ENCODE peak calls at places on chromosome 15, in five cellular contexts. O is H9, U is neural progenitor cell, J is A549, F is GM23338. E is an unnamed sample.

GRCh38 chr15:87764461-87765236 is 491.9 kb downstream of the NTRK3 start:
- DNase-seq in U (peak; percentile 83), J (peak; percentile 17), O (no peak), F (peak; percentile 22), E (no peak)

GRCh38 chr15:38857814-38858213 is 293.2 kb upstream of the RASGRP1 start:
- DNase-seq in J (no peak), U (no peak), O (no peak), F (no peak), E (no peak)

GRCh38 chr15:41932101-41932500 is 38.2 kb upstream of the SPTBN5 start:
- DNase-seq in O (no peak), U (no peak), J (no peak), F (no peak), E (no peak)

GRCh38 chr15:48862705-48863104 is 15.2 kb upstream of the EID1 start:
- DNase-seq in O (peak; percentile 35), J (no peak), F (peak; percentile 46), U (no peak), E (no peak)

GRCh38 chr15:42010434-42010833 is 10.4 kb downstream of the PLA2G4E start:
- DNase-seq in U (no peak), J (no peak), F (no peak), O (no peak), E (no peak)

GRCh38 chr15:72338617-72339321 is 18.8 kb upstream of the CELF6 start:
- DNase-seq in O (no peak), J (peak; percentile 42), U (no peak), F (no peak), E (no peak)

GRCh38 chr15:71078506-71079207 is 36.6 kb upstream of the THSD4 start:
- DNase-seq in J (no peak), F (no peak), U (no peak), O (no peak), E (no peak)

GRCh38 chr15:42994546-42994945 is 74.0 kb upstream of the TTBK2 start:
- DNase-seq in J (no peak), U (no peak), F (no peak), O (no peak), E (no peak)

GRCh38 chr15:80562033-80562432 is 133.1 kb upstream of the ABHD17C start:
- DNase-seq in J (no peak), F (no peak), U (no peak), O (no peak), E (no peak)

GRCh38 chr15:41429003-41429890 is 12.4 kb downstream of the RTF1 start:
- DNase-seq in O (no peak), U (no peak), J (no peak), F (no peak), E (no peak)

GRCh38 chr15:63277893-63278505 is 594 bp downstream of the APH1B start:
- DNase-seq in U (peak; percentile 5), F (peak; percentile 64), J (peak; percentile 15), O (peak; percentile 46), E (no peak)

GRCh38 chr15:83378921-83379561 is 68.1 kb upstream of the SH3GL3 start:
- DNase-seq in J (no peak), O (peak; percentile 67), U (no peak), F (peak; percentile 72), E (peak; percentile 77)

GRCh38 chr15:78420766-78421165 is 17.2 kb upstream of the IREB2 start:
- DNase-seq in U (no peak), J (no peak), F (no peak), O (no peak), E (no peak)

GRCh38 chr15:92097473-92098178 is 244.1 kb downstream of the SLCO3A1 start:
- DNase-seq in U (peak; percentile 92), F (peak; percentile 95), O (peak; percentile 85), J (peak; percentile 52), E (no peak)
- H3K4me2 ChIP-seq in U (peak overlapping the region; percentile 23), F (no peak overlapping the region), O (no peak overlapping the region), J (peak overlapping the region; percentile 45), E (no peak overlapping the region)

DNA sequence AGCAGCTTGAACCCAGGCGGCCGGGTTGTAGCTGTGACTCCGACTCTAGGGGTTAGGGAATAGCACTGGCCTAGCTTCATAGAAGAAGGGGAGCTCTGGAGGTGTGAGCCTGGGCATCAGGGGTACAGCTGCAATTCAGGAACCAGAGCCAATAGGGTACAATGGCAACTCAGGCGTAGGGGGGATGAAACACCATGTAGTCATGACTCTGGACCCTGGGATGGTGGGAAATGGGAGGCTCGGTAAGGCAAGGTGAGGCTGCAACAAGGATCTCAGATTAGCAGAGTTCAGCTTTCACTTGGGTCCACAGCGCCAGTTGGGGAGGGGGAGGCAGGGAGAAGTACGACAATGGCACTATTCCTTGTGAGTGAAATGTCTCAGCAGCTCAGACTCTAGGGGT is 210.2 kb upstream of the LYSMD4 start:
- DNase-seq in O (no peak), J (no peak), U (no peak), F (no peak), E (no peak)
- H3K4me1 ChIP-seq in O (no peaks in the 10 kb centered on the region), J (no peaks in the 10 kb centered on the region), U (no peaks in the 10 kb centered on the region), F (no peaks in the 10 kb centered on the region), E (no peaks in the 10 kb centered on the region)

DNA sequence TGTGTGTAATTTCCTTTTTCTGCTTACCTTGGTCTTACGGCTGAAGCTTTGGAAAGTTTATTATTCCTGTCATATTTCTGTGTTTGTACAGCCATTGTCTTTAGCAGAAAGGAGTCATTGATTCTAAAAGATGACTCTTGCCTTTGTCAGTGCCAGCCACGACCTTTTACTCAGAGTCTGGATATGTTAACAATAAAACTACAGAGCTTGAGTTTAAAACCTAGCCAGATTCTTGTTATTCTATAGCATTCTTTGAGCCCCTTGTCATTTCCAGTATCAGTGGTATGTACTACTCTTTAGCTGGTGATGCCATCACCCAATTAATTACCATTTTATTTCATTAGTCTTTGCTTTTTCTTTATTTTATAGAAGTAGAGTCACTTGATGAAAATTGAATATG is 142.4 kb downstream of the TCF12 start:
- DNase-seq in U (no peak), O (no peak), F (no peak), J (peak; percentile 31), E (peak; percentile 43)
- H3K4me2 ChIP-seq in U (no peak overlapping the region), O (no peak overlapping the region), F (no peak overlapping the region), J (peak overlapping the region; percentile 32), E (no peak overlapping the region)

GRCh38 chr15:25859838-25860645 is 3.1 kb downstream of the ATP10A start:
- DNase-seq in U (no peak), F (no peak), J (no peak), O (no peak), E (no peak)
- H3K4me1 ChIP-seq in U (no peaks in the 10 kb centered on the region), F (peaks cover 10% of the 10 kb centered on the region), J (peaks cover 44% of the 10 kb centered on the region), O (peaks cover 2% of the 10 kb centered on the region), E (no peaks in the 10 kb centered on the region)

GRCh38 chr15:64754663-64755426 is 20.5 kb downstream of the RBPMS2 start:
- DNase-seq in U (no peak), J (no peak), O (no peak), F (no peak), E (no peak)
- H3K4me2 ChIP-seq in U (no peak overlapping the region), J (no peak overlapping the region), O (no peak overlapping the region), F (no peak overlapping the region), E (no peak overlapping the region)

GRCh38 chr15:67823371-67824156 is 1.7 kb upstream of the SKOR1 start:
- DNase-seq in J (no peak), F (peak; percentile 48), U (peak; percentile 56), O (no peak), E (no peak)
- H3K4me1 ChIP-seq in J (peaks cover 22% of the 10 kb centered on the region), F (peaks cover 52% of the 10 kb centered on the region), U (peaks cover 44% of the 10 kb centered on the region), O (peaks cover 2% of the 10 kb centered on the region), E (no peaks in the 10 kb centered on the region)

GRCh38 chr15:100688549-100689120 is 86.2 kb downstream of the ASB7 start:
- DNase-seq in F (no peak), J (no peak), O (peak; percentile 12), U (no peak), E (no peak)
- H3K4me2 ChIP-seq in F (no peak overlapping the region), J (no peak overlapping the region), O (no peak overlapping the region), U (no peak overlapping the region), E (peak overlapping the region; percentile 69)

E was measured in PC-9.